ENCODE peak calls at places on chromosome 2, in eight cellular contexts. H, S, B, K, P, T, D and C are unnamed samples.

GRCh38 chr2:85921659-85922058 is 32.9 kb upstream of the ST3GAL5 start:
- DNase-seq in B (no peak), K (no peak), T (no peak), P (no peak), H (no peak), D (no peak), S (no peak), C (no peak)

GRCh38 chr2:155689791-155690190 is 642.7 kb downstream of the NR4A2 start:
- DNase-seq in D (no peak), B (no peak), H (no peak), P (no peak), T (no peak), S (no peak), K (no peak), C (no peak)

GRCh38 chr2:102258386-102259074 is 52.8 kb upstream of the IL1RL1 start:
- DNase-seq in T (peak), P (no peak), D (peak), K (no peak), S (peak), B (no peak), H (no peak), C (no peak)

GRCh38 chr2:103401621-103402020 is 639.8 kb downstream of the TMEM182 start:
- DNase-seq in K (peak), T (no peak), B (no peak), S (peak), P (no peak), H (no peak), D (no peak), C (peak)

GRCh38 chr2:126671488-126671887 is 15.5 kb downstream of the GYPC start:
- DNase-seq in P (no peak), B (no peak), D (no peak), S (no peak), K (no peak), H (no peak), T (no peak), C (no peak)

GRCh38 chr2:239495816-239496371 is 95.1 kb upstream of the HDAC4 start:
- DNase-seq in T (no peak), B (no peak), H (no peak), P (no peak), S (no peak), D (no peak), K (no peak), C (no peak)

GRCh38 chr2:50529600-50530218 is 502.2 kb downstream of the NRXN1 start:
- DNase-seq in P (no peak), H (no peak), S (peak), B (no peak), K (peak), D (peak), T (peak), C (no peak)

GRCh38 chr2:19835818-19836281 is 65.9 kb downstream of the TTC32 start:
- DNase-seq in T (no peak), H (no peak), D (no peak), K (no peak), S (no peak), B (no peak), P (no peak), C (peak)

GRCh38 chr2:232884549-232885263 is 14.6 kb downstream of the SNORC start:
- DNase-seq in K (no peak), T (no peak), P (no peak), S (no peak), H (no peak), B (no peak), D (no peak), C (no peak)

GRCh38 chr2:58918138-58918537 is 677.0 kb upstream of the FANCL start:
- DNase-seq in P (no peak), K (no peak), D (no peak), H (no peak), B (no peak), S (no peak), T (no peak), C (no peak)

GRCh38 chr2:46390901-46391395 is 88.4 kb upstream of the TMEM247 start:
- DNase-seq in D (no peak), T (no peak), S (no peak), H (no peak), B (no peak), P (no peak), K (no peak), C (no peak)

GRCh38 chr2:120726245-120726644 is 9.4 kb upstream of the GLI2 start:
- DNase-seq in D (no peak), S (no peak), B (no peak), T (no peak), K (no peak), H (no peak), P (no peak), C (no peak)

GRCh38 chr2:80269806-80270205 is 34.7 kb downstream of the LRRTM1 start:
- DNase-seq in B (no peak), H (no peak), T (no peak), S (no peak), K (no peak), P (peak), D (no peak), C (no peak)

GRCh38 chr2:196987654-196988364 is 61.3 kb upstream of the PGAP1 start:
- DNase-seq in H (no peak), P (no peak), D (peak), B (no peak), T (peak), S (peak), K (no peak), C (no peak)

GRCh38 chr2:235709124-235709813 is 215.4 kb downstream of the AGAP1 start:
- DNase-seq in H (no peak), S (peak), B (no peak), P (peak), D (peak), T (no peak), K (no peak), C (no peak)

GRCh38 chr2:136075466-136075865 is 42.5 kb downstream of the CXCR4 start:
- DNase-seq in B (no peak), S (no peak), D (no peak), P (no peak), K (no peak), T (no peak), H (no peak), C (no peak)

GRCh38 chr2:200756618-200757321 is 54.9 kb upstream of the BZW1 start:
- DNase-seq in K (no peak), P (peak), S (peak), D (no peak), B (no peak), H (no peak), T (no peak), C (no peak)

GRCh38 chr2:39260087-39260486 is 16.3 kb upstream of the CDKL4 start:
- DNase-seq in D (no peak), H (no peak), S (no peak), B (no peak), P (no peak), K (no peak), T (no peak), C (no peak)

GRCh38 chr2:110948027-110948687 is 172.6 kb upstream of the BCL2L11 start:
- DNase-seq in D (no peak), T (no peak), P (no peak), B (no peak), K (no peak), S (no peak), H (no peak), C (no peak)

GRCh38 chr2:215900203-215900611 is 113.1 kb downstream of the MREG start:
- DNase-seq in S (no peak), P (no peak), H (no peak), D (no peak), B (no peak), T (peak), K (no peak), C (no peak)

GRCh38 chr2:1749750-1750149 is 5.4 kb upstream of the PXDN start:
- DNase-seq in H (no peak), S (no peak), P (peak), K (no peak), B (no peak), D (no peak), T (no peak), C (no peak)

GRCh38 chr2:28583899-28584553 is 88.2 kb downstream of the PLB1 start:
- DNase-seq in H (peak), P (peak), B (peak), K (no peak), T (peak), S (peak), D (peak), C (no peak)

GRCh38 chr2:100230754-100231153 is 88.4 kb upstream of the AFF3 start:
- DNase-seq in D (no peak), S (no peak), K (no peak), P (no peak), T (no peak), B (no peak), H (no peak), C (no peak)

GRCh38 chr2:44063007-44063406 is 67.2 kb upstream of the LRPPRC start:
- DNase-seq in T (no peak), D (no peak), P (no peak), K (no peak), H (no peak), S (no peak), B (no peak), C (no peak)